ENCODE peak calls at places on chromosomes 5 and 9, in five cellular contexts. T, G, S, A and W are unnamed samples.

GRCh38 chr5:58458851-58459275 is 1.0 kb downstream of the PLK2 start:
- DNase-seq in T (no peak), G (no peak), S (no peak), A (no peak), W (no peak)

GRCh38 chr9:128298535-128299482 is 22.7 kb downstream of the SWI5 start:
- DNase-seq in T (no peak), G (no peak), S (no peak), A (no peak), W (no peak)

GRCh38 chr9:127949827-127950512 is 12.3 kb upstream of the DPM2 start:
- DNase-seq in T (no peak), G (no peak), S (no peak), A (no peak), W (no peak)

GRCh38 chr9:26746357-26747072 is 146.1 kb downstream of the CAAP1 start:
- DNase-seq in T (peak; percentile 55), G (peak; percentile 13), S (no peak), A (no peak), W (no peak)

GRCh38 chr5:57383093-57383861 is 99.3 kb downstream of the ACTBL2 start:
- DNase-seq in T (peak; percentile 85), G (peak; percentile 99), S (no peak), A (no peak), W (peak; percentile 69)

GRCh38 chr5:141707535-141707934 is 25.5 kb upstream of the ARAP3 start:
- DNase-seq in T (no peak), G (no peak), S (no peak), A (no peak), W (no peak)

GRCh38 chr9:76223749-76224340 is 170.4 kb downstream of the RFK start:
- DNase-seq in T (peak; percentile 58), G (peak; percentile 77), S (no peak), A (no peak), W (peak; percentile 20)

GRCh38 chr9:117777823-117778222 is 73.6 kb downstream of the TLR4 start:
- DNase-seq in T (no peak), G (no peak), S (no peak), A (no peak), W (no peak)

GRCh38 chr9:81499021-81499454 is 190.3 kb downstream of the TLE1 start:
- DNase-seq in T (peak; percentile 78), G (peak; percentile 85), S (no peak), A (no peak), W (peak; percentile 63)

GRCh38 chr9:99000480-99001395 is 57.0 kb downstream of the COL15A1 start:
- DNase-seq in T (peak; percentile 93), G (peak; percentile 85), S (peak; percentile 41), A (no peak), W (peak; percentile 19)

GRCh38 chr5:74549351-74549750 is 91.2 kb downstream of the ENC1 start:
- DNase-seq in T (no peak), G (no peak), S (no peak), A (no peak), W (no peak)

GRCh38 chr5:10726913-10727517 is 34.0 kb downstream of the DAP start:
- DNase-seq in T (no peak), G (no peak), S (no peak), A (no peak), W (no peak)

GRCh38 chr9:33818832-33819500 is 2.0 kb downstream of the UBE2R2 start:
- DNase-seq in T (peak; percentile 33), G (peak; percentile 61), S (no peak), A (no peak), W (no peak)

GRCh38 chr5:27466959-27467358 is 428.6 kb upstream of the CDH9 start:
- DNase-seq in T (no peak), G (no peak), S (no peak), A (no peak), W (no peak)

GRCh38 chr5:180142008-180142803 is 66.8 kb downstream of the RASGEF1C start:
- DNase-seq in T (no peak), G (no peak), S (no peak), A (no peak), W (no peak)

GRCh38 chr5:92777421-92777820 is 803.6 kb downstream of the NR2F1-AS1 start:
- DNase-seq in T (no peak), G (peak; percentile 8), S (no peak), A (no peak), W (no peak)

GRCh38 chr5:75603421-75603820 is 7.8 kb upstream of the ANKDD1B start:
- DNase-seq in T (peak; percentile 41), G (peak; percentile 88), S (no peak), A (no peak), W (no peak)

GRCh38 chr9:127013597-127013996 is 99.0 kb downstream of the RALGPS1 start:
- DNase-seq in T (no peak), G (no peak), S (no peak), A (no peak), W (no peak)

GRCh38 chr9:81410201-81410600 is 279.1 kb downstream of the TLE1 start:
- DNase-seq in T (peak; percentile 72), G (peak; percentile 91), S (no peak), A (no peak), W (no peak)

GRCh38 chr9:83964973-83965349 is 15.1 kb downstream of the HNRNPK start:
- DNase-seq in T (peak; percentile 40), G (peak; percentile 41), S (no peak), A (no peak), W (no peak)

GRCh38 chr5:113546711-113547159 is 33.2 kb downstream of the YTHDC2 start:
- DNase-seq in T (peak; percentile 69), G (peak; percentile 79), S (no peak), A (no peak), W (peak; percentile 3)

GRCh38 chr5:1005362-1005851 is 3.2 kb upstream of the NKD2 start:
- DNase-seq in T (no peak), G (no peak), S (no peak), A (peak; percentile 8), W (no peak)

GRCh38 chr5:65076251-65076869 is 307.6 kb downstream of the CWC27 start:
- DNase-seq in T (peak; percentile 74), G (peak; percentile 54), S (peak; percentile 33), A (no peak), W (peak; percentile 16)

GRCh38 chr9:81224166-81224858 is 465.0 kb downstream of the TLE1 start:
- DNase-seq in T (no peak), G (no peak), S (peak; percentile 62), A (no peak), W (no peak)

GRCh38 chr9:88976888-88977257 is 14.4 kb upstream of the S1PR3 start:
- DNase-seq in T (no peak), G (no peak), S (no peak), A (no peak), W (no peak)

GRCh38 chr9:96376926-96377874 is 6.3 kb downstream of the SLC35D2 start:
- DNase-seq in T (peak; percentile 53), G (peak; percentile 38), S (no peak), A (no peak), W (no peak)

GRCh38 chr9:5832093-5832542 is 799 bp downstream of the ERMP1 start:
- DNase-seq in T (no peak), G (no peak), S (no peak), A (no peak), W (no peak)

GRCh38 chr9:5834214-5834613 is 1.3 kb upstream of the ERMP1 start:
- DNase-seq in T (no peak), G (no peak), S (no peak), A (no peak), W (no peak)

GRCh38 chr9:5835808-5836207 is 2.9 kb upstream of the ERMP1 start:
- DNase-seq in T (no peak), G (no peak), S (no peak), A (no peak), W (no peak)

GRCh38 chr9:5832543-5833529 is at the start of gene ERMP1:
- DNase-seq in T (peak; percentile 93), G (peak; percentile 74), S (no peak), A (peak; percentile 80), W (peak; percentile 49)
- TF ChIP-seq CTCF in T (peak; percentile 63), G (peak; percentile 89), S (peak; percentile 98), A (no peak), W (peak; percentile 66)

GRCh38 chr5:143678148-143678906 is 133.6 kb upstream of the HMHB1 start:
- DNase-seq in T (no peak), G (no peak), S (no peak), A (no peak), W (no peak)
- TF ChIP-seq CTCF in T (no peak), G (no peak), S (no peak), A (no peak), W (no peak)

GRCh38 chr5:132746592-132747063 is 598 bp upstream of the CCNI2 start:
- DNase-seq in T (peak; percentile 42), G (no peak), S (no peak), A (no peak), W (no peak)

GRCh38 chr5:132747693-132748440 is 641 bp downstream of the CCNI2 start:
- DNase-seq in T (no peak), G (no peak), S (no peak), A (no peak), W (no peak)

GRCh38 chr5:132749506-132749905 is 2.3 kb downstream of the CCNI2 start:
- DNase-seq in T (no peak), G (no peak), S (no peak), A (no peak), W (no peak)

GRCh38 chr5:132748522-132749000 is 1.3 kb downstream of the CCNI2 start:
- DNase-seq in T (no peak), G (no peak), S (no peak), A (no peak), W (no peak)

DNA sequence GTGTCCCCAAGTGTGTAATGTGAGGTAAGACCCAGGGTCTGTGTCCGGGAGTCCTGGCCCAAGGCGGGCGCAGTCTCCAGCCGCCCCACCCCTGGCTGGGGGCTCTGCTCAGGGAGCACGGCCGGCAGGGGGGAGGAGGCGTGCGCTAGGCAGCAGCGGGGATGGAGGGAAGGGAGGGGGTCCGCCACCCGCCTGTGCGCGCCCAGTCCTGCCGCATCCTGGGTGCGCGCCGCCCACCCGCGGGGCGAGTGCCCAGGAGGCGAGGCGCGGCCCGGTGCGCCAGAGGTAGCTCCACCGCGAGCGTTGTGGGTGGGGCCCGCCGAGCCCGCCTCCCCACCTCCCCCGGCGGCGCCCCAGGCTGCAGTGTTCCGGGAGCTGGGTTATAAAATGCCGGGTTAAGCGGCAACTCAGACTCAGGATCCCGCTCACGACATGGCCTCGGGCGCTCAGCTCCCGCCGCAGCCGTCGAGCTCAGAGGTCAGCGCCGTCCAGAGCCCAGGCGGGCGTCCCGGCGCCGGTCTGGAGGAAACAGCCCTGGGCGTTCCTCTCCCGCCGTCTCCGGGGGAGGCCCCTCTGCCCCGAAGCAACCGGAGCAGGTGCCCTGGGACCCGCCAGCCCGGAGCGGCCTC is at the start of gene CCNI2:
- DNase-seq in T (no peak), G (no peak), S (no peak), A (no peak), W (no peak)
- TF ChIP-seq CTCF in T (no peak), G (no peak), S (no peak), A (no peak), W (peak; percentile 12)

DNA sequence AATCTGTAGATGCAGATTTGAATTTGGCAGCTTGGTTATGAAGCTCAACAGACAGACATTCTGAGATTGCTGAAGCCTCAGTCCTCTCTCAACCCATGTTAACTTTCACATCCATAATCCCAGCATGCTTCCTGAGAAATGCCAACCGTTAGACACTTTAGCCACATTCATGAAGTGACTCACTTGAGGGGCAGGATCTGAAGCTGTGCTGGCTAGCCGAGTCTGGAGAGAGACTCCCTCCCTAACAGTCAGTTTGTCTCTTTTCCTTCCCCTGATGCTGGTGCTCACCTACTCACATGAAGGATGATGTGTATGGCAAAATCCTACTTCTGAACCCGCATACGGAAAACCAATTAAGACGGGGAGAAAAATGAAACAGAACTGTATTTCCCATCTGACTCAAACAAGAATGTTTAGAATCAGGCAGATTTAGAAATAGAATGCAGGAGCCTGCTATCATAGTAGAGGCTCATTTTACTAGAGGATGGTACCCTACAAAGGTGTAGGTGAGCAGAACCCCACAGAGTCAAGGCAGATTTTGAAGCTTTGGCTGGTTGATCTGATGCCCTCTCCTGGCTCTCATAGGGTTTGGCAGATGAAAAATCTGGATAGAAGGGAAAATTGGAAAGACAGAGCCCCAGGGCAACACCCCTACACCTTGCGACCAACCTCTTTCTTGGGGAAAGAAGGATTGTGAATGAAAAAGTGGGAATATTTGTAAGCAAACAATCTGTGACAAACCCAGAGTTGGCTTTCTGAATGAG is 150.9 kb upstream of the LHFPL2 start:
- DNase-seq in T (peak; percentile 38), G (peak; percentile 67), S (no peak), A (no peak), W (no peak)
- TF ChIP-seq CTCF in T (peak; percentile 41), G (peak; percentile 14), S (no peak), A (no peak), W (peak; percentile 35)